ENCODE peak calls at places on chromosomes 1 and 21, in six cellular contexts. One of them, this sample, is unnamed.

GRCh38 chr1:21547876-21548275 is 38.7 kb downstream of the ALPL start:
- DNase-seq in RWPE1: no peak
- DNase-seq in kidney: no peak
- DNase-seq in ovary: no peak
- DNase-seq in HFFc6: no peak
- DNase-seq in hepatocyte: no peak
- DNase-seq in this sample: no peak

GRCh38 chr1:192904438-192904895 is 95.6 kb downstream of the RGS2 start:
- DNase-seq in HFFc6: peak; percentile 61
- DNase-seq in ovary: no peak
- DNase-seq in hepatocyte: peak; percentile 16
- DNase-seq in kidney: no peak
- DNase-seq in RWPE1: peak; percentile 46
- DNase-seq in this sample: no peak

GRCh38 chr1:32334864-32335618 is 992 bp downstream of the MARCKSL1 start:
- DNase-seq in RWPE1: peak; percentile 41
- DNase-seq in ovary: peak; percentile 75
- DNase-seq in HFFc6: no peak
- DNase-seq in kidney: peak; percentile 87
- DNase-seq in hepatocyte: peak; percentile 80
- DNase-seq in this sample: peak; percentile 80

GRCh38 chr1:231678021-231678432 is 51.4 kb downstream of the DISC1 start:
- DNase-seq in kidney: no peak
- DNase-seq in hepatocyte: no peak
- DNase-seq in HFFc6: no peak
- DNase-seq in RWPE1: no peak
- DNase-seq in ovary: no peak
- DNase-seq in this sample: no peak

GRCh38 chr1:31859719-31860118 is 43.9 kb upstream of the SPOCD1 start:
- DNase-seq in ovary: no peak
- DNase-seq in HFFc6: no peak
- DNase-seq in hepatocyte: no peak
- DNase-seq in RWPE1: no peak
- DNase-seq in kidney: no peak
- DNase-seq in this sample: no peak

GRCh38 chr21:34915364-34915834 is 133.7 kb downstream of the RUNX1 start:
- DNase-seq in ovary: no peak
- DNase-seq in hepatocyte: no peak
- DNase-seq in HFFc6: peak; percentile 80
- DNase-seq in kidney: no peak
- DNase-seq in RWPE1: no peak
- DNase-seq in this sample: no peak

GRCh38 chr1:68228833-68229232 is 3.5 kb downstream of the WLS start:
- DNase-seq in ovary: no peak
- DNase-seq in RWPE1: no peak
- DNase-seq in kidney: no peak
- DNase-seq in HFFc6: no peak
- DNase-seq in hepatocyte: no peak
- DNase-seq in this sample: no peak

GRCh38 chr21:25457411-25457810 is 149.9 kb downstream of the MRPL39 start:
- DNase-seq in kidney: no peak
- DNase-seq in hepatocyte: peak; percentile 5
- DNase-seq in RWPE1: peak; percentile 56
- DNase-seq in HFFc6: peak; percentile 31
- DNase-seq in ovary: no peak
- DNase-seq in this sample: peak; percentile 57

DNA sequence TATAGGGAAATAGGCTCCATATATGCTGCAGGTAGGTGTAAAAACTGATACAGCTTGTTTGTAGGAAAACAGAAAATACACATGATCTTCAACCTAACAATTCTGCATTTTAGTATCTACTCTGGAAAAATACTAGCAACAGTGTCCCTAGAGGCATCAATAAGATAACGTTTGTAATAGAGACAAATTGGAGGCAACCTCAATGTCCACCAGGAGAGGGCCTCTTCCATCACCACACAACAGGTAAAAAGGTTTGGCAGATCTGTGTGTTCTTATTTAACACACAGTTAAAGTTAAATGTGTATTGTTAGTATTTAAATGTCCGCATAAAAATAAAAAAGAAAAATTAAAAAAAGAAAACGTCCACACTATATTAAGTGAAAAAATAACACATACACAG is 5.4 kb downstream of the EIF2D start:
- DNase-seq in kidney: no peak
- DNase-seq in hepatocyte: peak; percentile 40
- DNase-seq in RWPE1: peak; percentile 79
- DNase-seq in ovary: no peak
- DNase-seq in HFFc6: peak; percentile 55
- DNase-seq in this sample: no peak
- TF ChIP-seq CTCF in kidney: no peak
- TF ChIP-seq CTCF in hepatocyte: peak; percentile 48
- TF ChIP-seq CTCF in RWPE1: peak; percentile 70
- TF ChIP-seq CTCF in ovary: no peak
- TF ChIP-seq CTCF in HFFc6: peak; percentile 80
- TF ChIP-seq CTCF in this sample: no peak

GRCh38 chr1:228341450-228341813 is 65.2 kb downstream of the TRIM11 start:
- DNase-seq in HFFc6: no peak
- DNase-seq in kidney: peak; percentile 56
- DNase-seq in hepatocyte: no peak
- DNase-seq in ovary: peak; percentile 18
- DNase-seq in RWPE1: no peak
- DNase-seq in this sample: no peak

GRCh38 chr1:228339766-228340685 is 66.6 kb downstream of the TRIM11 start:
- DNase-seq in kidney: peak; percentile 58
- DNase-seq in HFFc6: no peak
- DNase-seq in hepatocyte: no peak
- DNase-seq in RWPE1: no peak
- DNase-seq in ovary: peak; percentile 21
- DNase-seq in this sample: no peak

GRCh38 chr1:228341814-228342626 is 64.6 kb downstream of the TRIM11 start:
- DNase-seq in RWPE1: no peak
- DNase-seq in HFFc6: no peak
- DNase-seq in kidney: peak; percentile 59
- DNase-seq in hepatocyte: no peak
- DNase-seq in ovary: peak; percentile 22
- DNase-seq in this sample: no peak

GRCh38 chr1:228339059-228339704 is 67.5 kb downstream of the TRIM11 start:
- DNase-seq in ovary: no peak
- DNase-seq in HFFc6: no peak
- DNase-seq in hepatocyte: no peak
- DNase-seq in RWPE1: no peak
- DNase-seq in kidney: no peak
- DNase-seq in this sample: no peak

GRCh38 chr1:228340686-228341449 is 65.8 kb downstream of the TRIM11 start:
- DNase-seq in hepatocyte: no peak
- DNase-seq in kidney: peak; percentile 72
- DNase-seq in RWPE1: no peak
- DNase-seq in HFFc6: no peak
- DNase-seq in ovary: peak; percentile 21
- DNase-seq in this sample: no peak
- TF ChIP-seq CTCF in hepatocyte: peak; percentile 23
- TF ChIP-seq CTCF in kidney: no peak
- TF ChIP-seq CTCF in RWPE1: peak; percentile 23
- TF ChIP-seq CTCF in HFFc6: peak; percentile 34
- TF ChIP-seq CTCF in ovary: no peak
- TF ChIP-seq CTCF in this sample: no peak

DNA sequence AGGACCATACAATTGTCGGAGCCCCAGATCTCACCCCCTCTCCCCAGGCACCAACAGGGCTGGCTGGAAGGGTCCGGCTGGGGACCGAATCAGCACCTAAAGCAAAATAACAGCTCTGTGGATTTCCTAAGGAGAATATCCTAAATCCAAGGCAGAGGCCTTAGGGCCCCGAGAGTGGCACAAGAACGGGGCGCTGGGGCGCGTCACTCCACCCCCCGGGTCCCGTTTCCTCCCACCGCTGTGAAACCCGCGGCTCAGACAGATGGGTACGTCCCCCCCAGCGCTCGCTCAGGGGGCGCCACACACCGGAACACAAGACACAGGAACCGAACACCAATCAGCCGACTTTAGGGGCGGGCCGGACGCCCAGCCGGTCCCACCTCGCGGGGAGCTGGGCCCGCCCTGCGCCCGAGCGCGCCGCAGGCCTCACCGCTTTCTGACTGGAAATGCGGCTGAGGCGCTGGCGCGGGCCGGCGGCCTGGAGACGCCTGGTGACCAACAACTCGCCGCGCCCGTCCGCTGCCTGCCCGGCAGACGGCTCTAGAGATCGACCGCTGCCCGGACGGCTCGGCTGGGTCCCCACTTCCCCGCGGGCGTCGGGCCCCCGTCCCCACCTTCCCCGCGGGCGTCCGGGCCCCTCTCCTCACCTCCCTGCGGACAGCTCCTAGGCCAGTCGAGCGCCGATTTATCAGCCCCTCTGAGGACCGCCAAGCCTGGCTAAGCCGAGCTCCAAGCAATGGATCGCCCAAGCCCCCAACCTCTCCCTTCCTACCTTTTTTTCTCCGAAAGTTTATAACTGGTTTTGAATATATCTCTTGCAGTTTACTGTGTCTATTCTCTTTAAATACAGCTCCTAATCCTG is at the start of gene HFM1:
- DNase-seq in hepatocyte: peak; percentile 85
- DNase-seq in kidney: peak; percentile 94
- DNase-seq in HFFc6: peak; percentile 16
- DNase-seq in RWPE1: peak; percentile 49
- DNase-seq in ovary: peak; percentile 88
- DNase-seq in this sample: peak; percentile 78
- TF ChIP-seq CTCF in hepatocyte: peak; percentile 13
- TF ChIP-seq CTCF in kidney: no peak
- TF ChIP-seq CTCF in HFFc6: no peak
- TF ChIP-seq CTCF in RWPE1: no peak
- TF ChIP-seq CTCF in ovary: no peak
- TF ChIP-seq CTCF in this sample: no peak

DNA sequence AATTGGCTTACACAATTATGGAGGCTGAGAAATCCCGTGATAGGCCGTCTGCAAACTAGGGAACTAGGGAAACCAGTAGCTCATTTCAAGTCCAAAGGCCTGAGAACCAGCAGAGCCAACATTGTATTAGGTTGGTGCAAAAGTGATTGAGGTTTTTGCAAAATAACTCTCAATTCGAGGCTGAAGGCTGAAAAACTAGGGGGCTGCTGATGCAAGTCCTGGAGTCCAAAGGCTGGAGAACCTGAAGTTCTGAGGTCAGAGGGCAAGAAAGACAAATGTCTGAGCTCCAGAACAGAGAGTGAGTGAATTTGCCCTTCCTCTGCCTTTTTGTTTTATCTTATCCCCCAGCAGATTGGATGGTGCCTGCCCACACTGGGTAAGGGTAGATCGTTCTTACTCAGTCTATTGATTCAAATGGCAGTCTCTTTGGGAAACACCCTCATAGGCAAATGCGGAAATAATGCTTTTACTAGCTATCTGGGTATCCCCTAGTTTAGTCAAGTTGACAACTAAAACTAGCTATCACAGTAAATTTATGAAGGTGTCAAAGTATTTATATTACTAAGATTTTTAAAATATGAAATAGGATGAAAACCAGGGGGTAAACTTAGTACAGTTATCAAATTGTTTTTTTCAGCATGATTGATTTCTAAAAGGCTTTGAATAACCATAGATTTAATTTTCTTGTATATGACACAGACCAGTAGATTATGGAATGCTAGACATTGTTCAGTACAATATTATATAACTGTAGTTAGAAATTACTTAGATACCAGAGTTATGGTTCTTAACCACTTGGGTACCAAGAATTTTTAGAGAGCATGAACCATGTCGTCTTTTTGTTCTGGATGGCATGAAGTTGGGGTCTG is 15.4 kb downstream of the RABGAP1L start:
- DNase-seq in RWPE1: no peak
- DNase-seq in kidney: no peak
- DNase-seq in HFFc6: no peak
- DNase-seq in hepatocyte: peak; percentile 49
- DNase-seq in ovary: no peak
- DNase-seq in this sample: no peak
- TF ChIP-seq CTCF in RWPE1: no peak
- TF ChIP-seq CTCF in kidney: no peak
- TF ChIP-seq CTCF in HFFc6: no peak
- TF ChIP-seq CTCF in hepatocyte: no peak
- TF ChIP-seq CTCF in ovary: no peak
- TF ChIP-seq CTCF in this sample: no peak

GRCh38 chr1:202286622-202287097 is 55.1 kb downstream of the UBE2T start:
- DNase-seq in kidney: peak; percentile 89
- DNase-seq in HFFc6: peak; percentile 85
- DNase-seq in RWPE1: no peak
- DNase-seq in hepatocyte: no peak
- DNase-seq in ovary: no peak
- DNase-seq in this sample: no peak
- TF ChIP-seq CTCF in kidney: no peak
- TF ChIP-seq CTCF in HFFc6: peak; percentile 19
- TF ChIP-seq CTCF in RWPE1: no peak
- TF ChIP-seq CTCF in hepatocyte: no peak
- TF ChIP-seq CTCF in ovary: no peak
- TF ChIP-seq CTCF in this sample: no peak

GRCh38 chr21:15976807-15977206 is 247.0 kb downstream of the USP25 start:
- DNase-seq in hepatocyte: peak; percentile 7
- DNase-seq in HFFc6: no peak
- DNase-seq in RWPE1: no peak
- DNase-seq in kidney: no peak
- DNase-seq in ovary: no peak
- DNase-seq in this sample: no peak
- TF ChIP-seq CTCF in hepatocyte: peak; percentile 32
- TF ChIP-seq CTCF in HFFc6: peak; percentile 52
- TF ChIP-seq CTCF in RWPE1: no peak
- TF ChIP-seq CTCF in kidney: peak; percentile 12
- TF ChIP-seq CTCF in ovary: no peak
- TF ChIP-seq CTCF in this sample: no peak

GRCh38 chr1:35192056-35192852 is 691 bp downstream of the SFPQ start:
- DNase-seq in kidney: peak; percentile 95
- DNase-seq in hepatocyte: peak; percentile 94
- DNase-seq in RWPE1: peak; percentile 84
- DNase-seq in HFFc6: peak; percentile 52
- DNase-seq in ovary: peak; percentile 87
- DNase-seq in this sample: peak; percentile 93
- TF ChIP-seq CTCF in kidney: peak; percentile 20
- TF ChIP-seq CTCF in hepatocyte: peak; percentile 4
- TF ChIP-seq CTCF in RWPE1: peak; percentile 38
- TF ChIP-seq CTCF in HFFc6: peak; percentile 73
- TF ChIP-seq CTCF in ovary: no peak
- TF ChIP-seq CTCF in this sample: no peak